ENCODE peak calls at places on chromosomes 7 and 10, in four cellular contexts. One of them, this sample, is unnamed.

GRCh38 chr10:98555011-98555619 is 108.4 kb upstream of the HPS1 start:
- DNase-seq in fibroblast of the aortic adventitia: no peak
- DNase-seq in iris pigment epithelial cell: no peak
- DNase-seq in colonic mucosa: no peak
- DNase-seq in this sample: no peak

GRCh38 chr7:43296306-43296705 is 183.9 kb downstream of the HECW1 start:
- DNase-seq in fibroblast of the aortic adventitia: no peak
- DNase-seq in iris pigment epithelial cell: no peak
- DNase-seq in colonic mucosa: no peak
- DNase-seq in this sample: no peak

GRCh38 chr7:152424348-152425108 is 11.3 kb downstream of the KMT2C start:
- DNase-seq in fibroblast of the aortic adventitia: peak
- DNase-seq in iris pigment epithelial cell: peak
- DNase-seq in colonic mucosa: no peak
- DNase-seq in this sample: peak

GRCh38 chr7:1028044-1028770 is 16.1 kb upstream of the GPR146 start:
- DNase-seq in iris pigment epithelial cell: peak
- DNase-seq in colonic mucosa: peak
- DNase-seq in fibroblast of the aortic adventitia: peak
- DNase-seq in this sample: peak

GRCh38 chr7:44971188-44971907 is 7.5 kb downstream of the MYO1G start:
- DNase-seq in colonic mucosa: no peak
- DNase-seq in fibroblast of the aortic adventitia: no peak
- DNase-seq in iris pigment epithelial cell: no peak
- DNase-seq in this sample: no peak

GRCh38 chr7:45176886-45177731 is 19.5 kb downstream of the RAMP3 start:
- DNase-seq in fibroblast of the aortic adventitia: no peak
- DNase-seq in colonic mucosa: no peak
- DNase-seq in iris pigment epithelial cell: no peak
- DNase-seq in this sample: no peak

GRCh38 chr7:27148776-27149641 is 1.4 kb upstream of the HOXA6 start:
- DNase-seq in iris pigment epithelial cell: no peak
- DNase-seq in fibroblast of the aortic adventitia: no peak
- DNase-seq in colonic mucosa: peak
- DNase-seq in this sample: peak

GRCh38 chr10:29254123-29255046 is 34.5 kb upstream of the LYZL1 start:
- DNase-seq in fibroblast of the aortic adventitia: peak
- DNase-seq in colonic mucosa: no peak
- DNase-seq in iris pigment epithelial cell: peak
- DNase-seq in this sample: no peak

GRCh38 chr10:126349096-126349495 is 39.2 kb downstream of the ADAM12 start:
- DNase-seq in colonic mucosa: no peak
- DNase-seq in iris pigment epithelial cell: no peak
- DNase-seq in fibroblast of the aortic adventitia: peak
- DNase-seq in this sample: no peak

GRCh38 chr7:149313981-149314380 is 52.0 kb downstream of the ZNF783 start:
- DNase-seq in fibroblast of the aortic adventitia: no peak
- DNase-seq in colonic mucosa: no peak
- DNase-seq in iris pigment epithelial cell: no peak
- DNase-seq in this sample: no peak

GRCh38 chr7:45573636-45574470 is at the start of gene ADCY1:
- DNase-seq in iris pigment epithelial cell: no peak
- DNase-seq in fibroblast of the aortic adventitia: no peak
- DNase-seq in colonic mucosa: no peak
- DNase-seq in this sample: peak

GRCh38 chr10:29257106-29257783 is 31.6 kb upstream of the LYZL1 start:
- DNase-seq in fibroblast of the aortic adventitia: peak
- DNase-seq in colonic mucosa: no peak
- DNase-seq in iris pigment epithelial cell: peak
- DNase-seq in this sample: peak

GRCh38 chr7:116671681-116672595 is at the start of gene MET:
- DNase-seq in fibroblast of the aortic adventitia: peak
- DNase-seq in iris pigment epithelial cell: peak
- DNase-seq in colonic mucosa: peak
- DNase-seq in this sample: peak

GRCh38 chr10:133379801-133380666 is 972 bp downstream of the PAOX start:
- DNase-seq in iris pigment epithelial cell: no peak
- DNase-seq in colonic mucosa: no peak
- DNase-seq in fibroblast of the aortic adventitia: no peak
- DNase-seq in this sample: no peak

GRCh38 chr10:129755075-129756020 is 208.7 kb downstream of the EBF3 start:
- DNase-seq in colonic mucosa: peak
- DNase-seq in iris pigment epithelial cell: no peak
- DNase-seq in fibroblast of the aortic adventitia: no peak
- DNase-seq in this sample: no peak

GRCh38 chr7:157271991-157272324 is 64.8 kb upstream of the DNAJB6 start:
- DNase-seq in fibroblast of the aortic adventitia: peak
- DNase-seq in iris pigment epithelial cell: peak
- DNase-seq in colonic mucosa: no peak
- DNase-seq in this sample: peak

GRCh38 chr10:99976886-99977391 is 32.8 kb downstream of the DNMBP start:
- DNase-seq in fibroblast of the aortic adventitia: peak
- DNase-seq in colonic mucosa: no peak
- DNase-seq in iris pigment epithelial cell: peak
- DNase-seq in this sample: peak

GRCh38 chr7:27661776-27662489 is 750 bp downstream of the HIBADH start:
- DNase-seq in colonic mucosa: no peak
- DNase-seq in iris pigment epithelial cell: peak
- DNase-seq in fibroblast of the aortic adventitia: peak
- DNase-seq in this sample: peak

GRCh38 chr10:59825932-59826331 is 72.7 kb upstream of the MRLN start:
- DNase-seq in colonic mucosa: no peak
- DNase-seq in iris pigment epithelial cell: peak
- DNase-seq in fibroblast of the aortic adventitia: peak
- DNase-seq in this sample: no peak

GRCh38 chr10:74821501-74821900 is 4.9 kb upstream of the KAT6B start:
- DNase-seq in fibroblast of the aortic adventitia: no peak
- DNase-seq in colonic mucosa: peak
- DNase-seq in iris pigment epithelial cell: no peak
- DNase-seq in this sample: no peak

GRCh38 chr7:113197274-113197673 is 78.9 kb upstream of the SMIM30 start:
- DNase-seq in iris pigment epithelial cell: peak
- DNase-seq in fibroblast of the aortic adventitia: peak
- DNase-seq in colonic mucosa: no peak
- DNase-seq in this sample: peak

GRCh38 chr10:132554991-132555647 is 17.5 kb downstream of the INPP5A start:
- DNase-seq in fibroblast of the aortic adventitia: no peak
- DNase-seq in colonic mucosa: no peak
- DNase-seq in iris pigment epithelial cell: no peak
- DNase-seq in this sample: no peak

GRCh38 chr7:67618569-67619543 is 622.2 kb downstream of the TYW1 start:
- DNase-seq in fibroblast of the aortic adventitia: no peak
- DNase-seq in iris pigment epithelial cell: no peak
- DNase-seq in colonic mucosa: no peak
- DNase-seq in this sample: no peak

GRCh38 chr10:124367936-124368335 is 50.8 kb downstream of the OAT start:
- DNase-seq in iris pigment epithelial cell: no peak
- DNase-seq in colonic mucosa: no peak
- DNase-seq in fibroblast of the aortic adventitia: no peak
- DNase-seq in this sample: no peak

GRCh38 chr7:106071999-106072714 is 40.0 kb downstream of the SYPL1 start:
- DNase-seq in colonic mucosa: peak
- DNase-seq in iris pigment epithelial cell: peak
- DNase-seq in fibroblast of the aortic adventitia: peak
- DNase-seq in this sample: no peak

GRCh38 chr10:106680061-106680460 is 484.4 kb downstream of the SORCS1 start:
- DNase-seq in fibroblast of the aortic adventitia: no peak
- DNase-seq in iris pigment epithelial cell: no peak
- DNase-seq in colonic mucosa: no peak
- DNase-seq in this sample: no peak